ENCODE peak calls at places on chromosome 12, in eight cellular contexts. H, L, T, J, Q, M, W and N are unnamed samples.

GRCh38 chr12:4505381-4505986 is 33.2 kb upstream of the RAD51AP1 start:
- DNase-seq in M (no peak), W (no peak), L (no peak), T (no peak), H (no peak), J (no peak), Q (peak), N (no peak)

GRCh38 chr12:11174022-11174421 is 3.0 kb downstream of the SMIM10L1 start:
- DNase-seq in Q (no peak), M (no peak), W (no peak), L (no peak), T (no peak), H (no peak), J (no peak), N (no peak)

GRCh38 chr12:68537571-68537970 is 73.1 kb upstream of the RAP1B start:
- DNase-seq in W (no peak), H (no peak), L (no peak), M (no peak), J (no peak), Q (no peak), T (no peak), N (no peak)

GRCh38 chr12:13187399-13187798 is 9.1 kb upstream of the EMP1 start:
- DNase-seq in M (no peak), T (no peak), Q (peak), L (no peak), H (peak), J (no peak), W (no peak), N (no peak)

GRCh38 chr12:66514581-66514980 is 164.3 kb downstream of the GRIP1 start:
- DNase-seq in T (no peak), M (no peak), Q (peak), H (peak), J (no peak), L (no peak), W (no peak), N (no peak)

GRCh38 chr12:113154351-113154973 is 4.9 kb downstream of the CFAP73 start:
- DNase-seq in Q (peak), H (no peak), J (no peak), M (no peak), T (peak), W (no peak), L (no peak), N (no peak)

GRCh38 chr12:89514751-89515150 is 9.8 kb downstream of the GALNT4 start:
- DNase-seq in M (no peak), W (no peak), Q (no peak), J (no peak), T (no peak), H (no peak), L (no peak), N (no peak)

GRCh38 chr12:108526482-108527234 is 11.6 kb downstream of the FICD start:
- DNase-seq in W (no peak), T (no peak), J (no peak), H (no peak), Q (peak), M (no peak), L (no peak), N (no peak)

GRCh38 chr12:4119157-4119761 is 154.3 kb upstream of the CCND2 start:
- DNase-seq in J (no peak), W (no peak), H (no peak), Q (peak), T (no peak), M (no peak), L (no peak), N (no peak)

GRCh38 chr12:114774181-114774580 is 90.2 kb upstream of the TBX3 start:
- DNase-seq in L (no peak), M (no peak), W (no peak), T (no peak), J (no peak), Q (no peak), H (peak), N (no peak)

GRCh38 chr12:93743229-93743998 is 66.2 kb downstream of the CRADD start:
- DNase-seq in L (no peak), W (no peak), T (no peak), J (no peak), M (no peak), H (no peak), Q (no peak), N (no peak)

GRCh38 chr12:71441836-71442566 is 2.4 kb downstream of the LGR5 start:
- DNase-seq in M (no peak), L (no peak), W (no peak), T (no peak), H (no peak), J (no peak), Q (peak), N (no peak)

GRCh38 chr12:109729837-109730200 is 16.2 kb downstream of the FAM222A start:
- DNase-seq in Q (peak), L (peak), M (no peak), T (no peak), H (no peak), J (no peak), W (no peak), N (peak)

GRCh38 chr12:47087088-47087688 is 7.4 kb upstream of the AMIGO2 start:
- DNase-seq in H (no peak), T (no peak), L (no peak), Q (no peak), W (no peak), M (no peak), J (no peak), N (no peak)

GRCh38 chr12:6280672-6281071 is 29.8 kb upstream of the PLEKHG6 start:
- DNase-seq in M (no peak), H (no peak), Q (peak), L (peak), J (no peak), W (no peak), T (no peak), N (peak)

GRCh38 chr12:105887131-105887530 is 251.6 kb downstream of the NUAK1 start:
- DNase-seq in Q (no peak), M (no peak), H (no peak), J (no peak), L (no peak), W (no peak), T (no peak), N (no peak)

GRCh38 chr12:110335481-110336045 is 54.5 kb downstream of the ATP2A2 start:
- DNase-seq in H (no peak), J (no peak), L (no peak), M (no peak), W (no peak), Q (no peak), T (no peak), N (no peak)

GRCh38 chr12:108234155-108234554 is 105.0 kb downstream of the CMKLR1 start:
- DNase-seq in W (no peak), Q (no peak), H (no peak), M (no peak), J (peak), T (no peak), L (no peak), N (peak)

GRCh38 chr12:25806271-25806670 is 152.2 kb upstream of the RASSF8 start:
- DNase-seq in M (no peak), Q (no peak), T (no peak), J (no peak), H (peak), L (no peak), W (no peak), N (no peak)

GRCh38 chr12:56037161-56037560 is 4.6 kb upstream of the RPS26 start:
- DNase-seq in L (no peak), W (no peak), T (no peak), H (no peak), J (no peak), M (no peak), Q (no peak), N (no peak)

GRCh38 chr12:42761601-42762350 is 172.2 kb upstream of the PRICKLE1 start:
- DNase-seq in Q (peak), J (no peak), M (no peak), L (no peak), T (no peak), W (no peak), H (peak), N (no peak)

GRCh38 chr12:90262261-90262660 is 553.6 kb upstream of the ATP2B1 start:
- DNase-seq in Q (peak), T (no peak), L (no peak), M (no peak), W (no peak), J (no peak), H (peak), N (no peak)

GRCh38 chr12:70468741-70469140 is 102.7 kb downstream of the KCNMB4 start:
- DNase-seq in W (no peak), T (no peak), H (no peak), M (no peak), J (no peak), L (no peak), Q (no peak), N (no peak)

GRCh38 chr12:50505945-50506344 is 1.2 kb downstream of the DIP2B start:
- DNase-seq in Q (no peak), M (no peak), W (no peak), H (peak), L (no peak), T (no peak), J (peak), N (peak)

GRCh38 chr12:82627799-82628198 is 58.9 kb upstream of the TMTC2 start:
- DNase-seq in T (peak), M (no peak), W (no peak), J (no peak), L (no peak), H (peak), Q (no peak), N (no peak)

GRCh38 chr12:96409734-96410133 is 9.5 kb upstream of the CDK17 start:
- DNase-seq in L (no peak), H (no peak), W (no peak), M (no peak), Q (no peak), T (no peak), J (no peak), N (no peak)

GRCh38 chr12:69337325-69337724 is 10.9 kb upstream of the LYZ start:
- DNase-seq in L (no peak), H (no peak), Q (no peak), J (no peak), M (no peak), T (no peak), W (no peak), N (no peak)

DNA sequence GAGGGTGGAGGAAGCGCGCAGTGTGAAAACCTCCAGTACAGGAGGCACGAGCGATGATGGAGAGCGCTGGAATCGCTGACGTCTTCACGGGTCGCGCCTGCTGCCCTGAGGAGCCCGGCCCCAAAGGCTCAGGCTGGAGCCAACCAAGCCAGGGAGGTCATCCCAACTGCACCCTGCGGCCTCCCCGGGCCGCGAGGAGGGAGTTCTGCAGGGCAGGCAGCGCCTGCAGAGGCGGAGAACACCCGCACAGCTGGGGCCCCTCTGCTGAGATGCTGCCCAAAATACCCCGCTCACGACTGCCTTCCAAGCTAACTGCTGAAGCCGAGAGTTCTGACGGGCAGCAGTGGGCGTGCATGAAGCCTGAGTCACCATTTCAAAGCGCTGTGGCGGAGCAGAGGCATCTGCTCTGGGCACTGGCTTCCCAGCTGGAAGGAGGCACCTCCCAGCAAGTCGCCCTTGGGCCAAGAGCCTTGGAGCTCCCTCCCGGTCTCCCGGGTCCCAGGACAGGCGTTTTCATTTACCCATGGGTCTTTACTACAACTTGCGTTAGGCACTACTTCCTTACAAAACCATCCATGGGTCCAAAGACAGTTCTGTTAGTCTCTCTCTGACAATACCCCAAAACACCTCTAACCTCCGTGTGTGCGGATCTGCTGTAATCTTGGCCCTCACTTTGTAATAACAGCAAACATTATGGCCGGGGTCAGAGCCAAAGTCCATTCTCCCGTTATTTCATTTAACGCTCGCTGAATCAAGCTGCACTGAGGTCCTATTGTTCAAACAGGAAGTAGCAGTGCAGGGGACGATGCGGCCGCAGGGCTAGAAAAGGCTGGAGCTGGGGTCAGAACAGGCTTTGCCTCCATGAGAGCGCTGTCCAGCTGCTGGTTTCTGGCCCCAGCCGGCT is 60.1 kb upstream of the RIMBP2 start:
- DNase-seq in Q (peak), L (no peak), M (no peak), W (peak), J (peak), T (peak), H (peak), N (peak)
- H3K27ac ChIP-seq in Q (no peak), L (no peak), M (no peak), W (no peak), J (no peak), T (no peak), H (no peak), N (no peak)

GRCh38 chr12:132831771-132832170 is 3.1 kb upstream of the GOLGA3 start:
- DNase-seq in L (no peak), T (no peak), H (no peak), M (no peak), Q (peak), W (no peak), J (no peak), N (no peak)

GRCh38 chr12:132825089-132825488 is 3.6 kb downstream of the GOLGA3 start:
- DNase-seq in M (no peak), W (no peak), H (no peak), Q (peak), L (no peak), J (no peak), T (no peak), N (no peak)

GRCh38 chr12:132825861-132826260 is 2.8 kb downstream of the GOLGA3 start:
- DNase-seq in Q (peak), M (no peak), J (no peak), L (no peak), W (no peak), T (no peak), H (no peak), N (no peak)

GRCh38 chr12:132827763-132828703 is 636 bp downstream of the GOLGA3 start:
- DNase-seq in J (peak), L (peak), M (peak), W (peak), Q (peak), T (peak), H (peak), N (no peak)

DNA sequence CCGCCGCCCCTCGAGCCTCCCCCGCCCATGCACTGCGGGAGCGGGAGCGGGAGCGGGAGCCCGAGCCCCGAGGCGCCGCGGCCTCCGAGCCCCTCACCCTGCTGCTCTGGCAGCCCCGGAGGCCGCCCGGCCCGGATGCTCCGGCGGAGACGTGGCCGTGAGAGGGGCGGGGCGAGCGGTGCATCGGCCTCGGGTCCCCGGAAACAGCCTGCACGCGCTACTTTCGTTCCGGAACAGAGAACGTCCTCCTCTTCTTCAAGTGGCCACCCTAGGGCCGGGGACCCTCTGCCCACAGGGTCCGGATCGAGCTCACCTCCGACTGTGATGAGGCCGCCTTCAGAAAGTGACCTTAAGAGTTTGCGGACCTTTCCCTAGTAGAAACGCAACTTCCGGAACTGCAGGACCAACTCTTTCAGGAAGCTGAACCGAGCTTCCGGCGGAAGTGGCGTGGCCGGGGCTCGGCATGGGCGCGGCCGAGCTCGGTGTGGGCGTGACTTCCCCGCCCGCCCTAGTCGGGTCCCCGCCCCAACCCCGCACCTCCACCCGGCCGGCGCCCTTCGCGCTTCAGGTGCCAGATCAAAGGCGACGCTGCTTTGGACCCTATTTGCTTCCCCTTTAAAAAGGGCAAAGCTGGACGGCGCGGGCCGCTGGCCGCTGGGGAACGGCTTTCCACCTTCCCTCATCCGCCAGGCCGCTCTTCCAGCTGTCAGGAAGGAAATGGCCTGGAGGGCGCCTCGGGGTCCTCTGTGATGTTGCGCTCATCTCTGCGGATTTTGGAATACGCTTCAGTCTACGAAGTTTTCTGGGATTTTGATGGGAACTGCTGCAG is at the start of gene GOLGA3:
- DNase-seq in Q (peak), J (peak), T (peak), H (peak), L (peak), M (peak), W (peak), N (peak)
- H3K27ac ChIP-seq in Q (peak), J (peak), T (peak), H (peak), L (peak), M (peak), W (peak), N (peak)

DNA sequence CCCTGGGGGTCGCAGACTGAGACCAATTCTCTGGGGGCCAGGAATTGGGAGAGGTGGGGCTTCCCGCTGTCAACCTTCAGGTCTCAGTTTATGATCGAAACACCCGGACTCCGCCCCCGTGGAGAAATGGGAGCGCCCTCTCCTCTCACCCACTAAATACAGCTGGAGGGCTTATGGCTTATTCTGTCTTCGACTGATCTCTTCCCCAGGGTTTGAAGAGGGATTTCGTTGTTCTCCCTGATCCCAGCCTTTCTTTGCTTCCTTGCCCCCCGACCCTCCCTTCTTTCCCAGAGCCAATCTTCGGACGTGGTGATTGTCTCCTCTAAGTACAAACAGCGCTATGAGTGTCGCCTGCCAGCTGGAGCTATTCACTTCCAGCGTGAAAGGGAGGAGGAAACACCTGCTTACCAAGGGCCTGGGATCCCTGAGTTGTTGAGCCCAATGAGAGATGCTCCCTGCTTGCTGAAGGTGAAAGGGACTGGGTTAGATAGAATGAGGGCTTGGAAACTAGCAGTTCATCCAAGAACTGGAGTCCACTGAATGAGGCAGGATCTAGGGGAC is 607 bp downstream of the OS9 start:
- DNase-seq in T (peak), L (no peak), H (peak), M (peak), W (no peak), Q (no peak), J (no peak), N (no peak)
- H3K27ac ChIP-seq in T (peak), L (peak), H (no peak), M (peak), W (peak), Q (peak), J (peak), N (peak)

GRCh38 chr12:24062642-24063245 is 113.3 kb upstream of the SOX5 start:
- DNase-seq in Q (peak), J (no peak), T (no peak), M (no peak), L (no peak), H (no peak), W (no peak), N (no peak)

GRCh38 chr12:24069532-24070395 is 120.3 kb upstream of the SOX5 start:
- DNase-seq in T (peak), H (peak), W (no peak), L (no peak), M (peak), Q (no peak), J (no peak), N (no peak)

GRCh38 chr12:24066097-24066496 is 116.6 kb upstream of the SOX5 start:
- DNase-seq in T (no peak), Q (no peak), M (no peak), J (no peak), W (no peak), L (no peak), H (no peak), N (no peak)

GRCh38 chr12:24071842-24072241 is 122.4 kb upstream of the SOX5 start:
- DNase-seq in H (no peak), L (no peak), Q (no peak), T (no peak), J (no peak), M (no peak), W (no peak), N (no peak)

DNA sequence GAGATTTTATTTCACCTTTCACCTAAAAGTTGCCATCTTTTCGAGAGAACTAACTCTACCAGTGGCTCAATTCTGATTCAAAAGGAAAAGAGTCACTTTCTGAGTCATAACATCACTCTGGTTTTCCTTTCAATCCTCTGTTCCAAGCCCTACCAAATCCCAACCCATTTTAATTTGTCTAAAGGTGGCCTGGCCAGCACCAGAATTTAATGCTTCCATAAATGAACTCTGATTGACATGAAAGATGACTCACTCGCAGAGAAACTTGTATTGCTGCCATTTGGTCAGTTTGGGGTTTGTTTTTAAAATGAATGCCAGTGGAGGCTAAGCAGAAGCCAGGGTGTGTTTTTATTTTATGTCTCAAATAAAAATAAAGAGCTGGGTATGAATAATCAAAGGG is 117.4 kb upstream of the SOX5 start:
- DNase-seq in M (no peak), Q (peak), T (no peak), J (peak), W (no peak), H (peak), L (no peak), N (no peak)
- H3K27ac ChIP-seq in M (no peak), Q (peak), T (no peak), J (peak), W (no peak), H (peak), L (no peak), N (no peak)

GRCh38 chr12:1189163-1189562 is 198.1 kb downstream of the ERC1 start:
- DNase-seq in W (no peak), L (no peak), H (peak), J (no peak), Q (no peak), T (no peak), M (no peak), N (no peak)
- H3K27ac ChIP-seq in W (no peak), L (no peak), H (peak), J (no peak), Q (no peak), T (no peak), M (no peak), N (no peak)